ENCODE peak calls at places on chromosomes 3 and 15, in nine cellular contexts. R is cardiac fibroblast, A is fibroblast of the aortic adventitia, N is lower lobe of right lung, M is lung, X is AG04449, B is HFFc6, L is prostate gland, Z is HL-60. K is an unnamed sample.

GRCh38 chr3:13416002-13416793 is 3.9 kb downstream of the NUP210 start:
- DNase-seq in R (no peak), A (no peak), N (no peak), M (no peak), X (no peak), B (no peak), L (no peak), Z (peak), K (no peak)

GRCh38 chr3:126847061-126847460 is 135.9 kb upstream of the PLXNA1 start:
- DNase-seq in R (no peak), A (no peak), N (no peak), M (no peak), X (no peak), B (no peak), L (no peak), Z (no peak), K (no peak)

GRCh38 chr3:46517016-46517770 is 19.4 kb downstream of the RTP3 start:
- DNase-seq in R (peak), A (peak), N (no peak), M (no peak), X (no peak), B (peak), L (no peak), Z (no peak), K (no peak)

GRCh38 chr15:49255966-49256759 is 86.1 kb downstream of the GALK2 start:
- DNase-seq in R (no peak), A (no peak), N (no peak), M (no peak), X (no peak), B (no peak), L (no peak), Z (no peak), K (peak)

GRCh38 chr3:78645628-78646310 is 1122.0 kb downstream of the ROBO1 start:
- DNase-seq in R (peak), A (peak), N (no peak), M (no peak), X (peak), B (peak), L (peak), Z (peak), K (peak)

GRCh38 chr15:99076555-99077308 is 28.1 kb upstream of the SYNM start:
- DNase-seq in R (peak), A (peak), N (no peak), M (peak), X (peak), B (peak), L (peak), Z (peak), K (peak)

GRCh38 chr15:101411085-101411484 is 78.4 kb downstream of the PCSK6 start:
- DNase-seq in R (no peak), A (no peak), N (no peak), M (no peak), X (no peak), B (no peak), L (peak), Z (no peak), K (no peak)

GRCh38 chr15:29680806-29681485 is 141.3 kb downstream of the TJP1 start:
- DNase-seq in R (no peak), A (no peak), N (no peak), M (no peak), X (no peak), B (no peak), L (no peak), Z (no peak), K (no peak)

GRCh38 chr3:197523551-197523950 is 32.2 kb downstream of the BDH1 start:
- DNase-seq in R (no peak), A (no peak), N (no peak), M (no peak), X (no peak), B (no peak), L (no peak), Z (no peak), K (no peak)

GRCh38 chr15:47206358-47206978 is 510.8 kb upstream of the SEMA6D start:
- DNase-seq in R (no peak), A (no peak), N (no peak), M (no peak), X (no peak), B (no peak), L (no peak), Z (no peak), K (no peak)

GRCh38 chr3:66469220-66469640 is 31.6 kb downstream of the LRIG1 start:
- DNase-seq in R (no peak), A (peak), N (no peak), M (no peak), X (no peak), B (peak), L (no peak), Z (no peak), K (no peak)

GRCh38 chr3:37456270-37456708 is 281.9 kb upstream of the LRRFIP2 start:
- DNase-seq in R (peak), A (peak), N (peak), M (peak), X (no peak), B (no peak), L (peak), Z (no peak), K (no peak)

GRCh38 chr3:15796771-15797599 is 794 bp downstream of the ANKRD28 start:
- DNase-seq in R (peak), A (peak), N (no peak), M (no peak), X (no peak), B (peak), L (no peak), Z (no peak), K (no peak)

GRCh38 chr3:151091685-151092352 is 6.4 kb downstream of the MED12L start:
- DNase-seq in R (no peak), A (peak), N (no peak), M (no peak), X (no peak), B (peak), L (no peak), Z (no peak), K (no peak)

GRCh38 chr3:5489536-5489935 is 302.0 kb downstream of the EDEM1 start:
- DNase-seq in R (no peak), A (no peak), N (no peak), M (no peak), X (no peak), B (no peak), L (no peak), Z (no peak), K (no peak)

GRCh38 chr3:161215186-161215585 is 5.9 kb upstream of the NMD3 start:
- DNase-seq in R (no peak), A (no peak), N (no peak), M (no peak), X (no peak), B (no peak), L (no peak), Z (no peak), K (no peak)

GRCh38 chr3:12875857-12876451 is 34.6 kb upstream of the RPL32 start:
- DNase-seq in R (peak), A (no peak), N (peak), M (no peak), X (no peak), B (peak), L (no peak), Z (no peak), K (no peak)

GRCh38 chr3:40267940-40268707 is 41.4 kb upstream of the EIF1B start:
- DNase-seq in R (no peak), A (peak), N (no peak), M (no peak), X (no peak), B (no peak), L (no peak), Z (no peak), K (no peak)

GRCh38 chr3:14142567-14143270 is 17.9 kb downstream of the TMEM43 start:
- DNase-seq in R (no peak), A (no peak), N (no peak), M (no peak), X (no peak), B (no peak), L (no peak), Z (no peak), K (no peak)

GRCh38 chr3:25861566-25861965 is 71.7 kb downstream of the OXSM start:
- DNase-seq in R (no peak), A (no peak), N (no peak), M (no peak), X (no peak), B (no peak), L (no peak), Z (no peak), K (no peak)

GRCh38 chr3:25863011-25863415 is 73.1 kb downstream of the OXSM start:
- DNase-seq in R (no peak), A (no peak), N (no peak), M (no peak), X (no peak), B (no peak), L (no peak), Z (no peak), K (no peak)

GRCh38 chr3:25863560-25863959 is 73.7 kb downstream of the OXSM start:
- DNase-seq in R (no peak), A (no peak), N (no peak), M (no peak), X (no peak), B (no peak), L (no peak), Z (no peak), K (no peak)
- TF ChIP-seq CTCF in R (peak), A (peak), N (no peak), M (no peak), X (no peak), B (peak), L (no peak), Z (no peak), K (peak)

GRCh38 chr3:43996379-43997301 is 245.0 kb upstream of the TOPAZ1 start:
- DNase-seq in R (peak), A (peak), N (peak), M (no peak), X (no peak), B (peak), L (no peak), Z (no peak), K (no peak)
- TF ChIP-seq CTCF in R (no peak), A (peak), N (peak), M (no peak), X (peak), B (peak), L (no peak), Z (no peak), K (peak)

GRCh38 chr3:23945903-23946751 is 1.0 kb downstream of the NR1D2 start:
- DNase-seq in R (peak), A (peak), N (peak), M (peak), X (no peak), B (peak), L (peak), Z (peak), K (peak)
- TF ChIP-seq CTCF in R (no peak), A (no peak), N (no peak), M (no peak), X (no peak), B (no peak), L (no peak), Z (no peak), K (no peak)

GRCh38 chr3:155978324-155978723 is 107.9 kb downstream of the GMPS start:
- DNase-seq in R (no peak), A (no peak), N (no peak), M (no peak), X (no peak), B (no peak), L (no peak), Z (no peak), K (no peak)
- TF ChIP-seq CTCF in R (peak), A (peak), N (no peak), M (no peak), X (peak), B (peak), L (no peak), Z (no peak), K (peak)

DNA sequence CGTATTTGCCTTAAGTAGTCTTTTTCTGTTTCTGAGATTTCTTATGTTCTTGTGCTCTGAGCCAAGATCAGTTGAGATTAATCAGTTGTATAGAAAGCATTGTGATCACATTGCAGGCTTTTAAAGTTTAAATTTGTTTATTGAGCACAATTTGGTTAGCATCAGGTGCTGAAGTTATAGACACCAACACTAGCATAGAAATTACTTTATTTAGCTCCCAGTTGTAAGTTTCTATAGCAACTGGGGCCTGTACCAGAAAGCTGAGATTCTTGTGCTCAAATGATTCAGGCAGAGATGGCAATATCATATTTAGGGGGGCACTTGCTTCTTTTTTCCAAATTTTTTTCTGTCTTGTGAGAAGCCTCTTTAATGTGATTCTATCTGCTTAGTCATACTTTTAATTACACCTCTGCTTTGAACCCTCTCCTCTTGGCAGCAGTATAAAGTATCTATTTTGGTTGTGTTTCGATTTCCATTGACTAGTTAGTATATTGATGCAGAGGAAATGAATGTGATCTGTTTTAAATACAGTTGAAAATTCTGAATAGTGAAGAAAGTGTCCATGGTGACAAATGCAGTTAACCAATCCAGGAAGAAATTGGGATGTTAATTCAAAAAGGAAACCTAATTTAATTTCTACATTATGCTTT is 241.7 kb upstream of the GBE1 start:
- DNase-seq in R (no peak), A (no peak), N (no peak), M (no peak), X (no peak), B (no peak), L (no peak), Z (no peak), K (no peak)
- TF ChIP-seq CTCF in R (no peak), A (no peak), N (no peak), M (no peak), X (no peak), B (no peak), L (no peak), Z (no peak), K (no peak)

DNA sequence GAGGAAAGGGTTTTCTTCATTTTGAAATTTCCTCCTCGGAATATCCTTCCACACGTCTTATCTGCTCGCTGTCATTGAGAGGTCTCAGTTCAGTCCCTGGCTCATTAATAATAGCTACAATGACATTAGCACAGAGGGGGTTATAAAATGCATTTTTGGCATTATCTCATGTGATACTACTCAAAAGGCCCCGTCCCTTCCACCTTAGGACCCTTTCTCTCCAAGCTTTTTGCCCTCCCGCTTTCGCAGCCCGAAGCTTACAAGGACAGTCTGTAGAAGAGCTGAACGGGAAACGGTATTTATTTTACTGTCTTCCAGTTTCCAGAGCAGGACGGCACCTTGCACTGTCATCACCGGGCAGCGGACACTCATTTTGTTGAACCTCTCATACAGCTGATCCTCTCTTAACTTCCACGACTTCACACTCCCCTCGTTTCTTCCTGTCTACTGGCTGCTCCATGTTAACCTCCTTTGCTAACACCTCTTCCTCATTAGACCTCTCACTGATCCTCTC is 5.6 kb upstream of the PLEKHO2 start:
- DNase-seq in R (no peak), A (no peak), N (no peak), M (no peak), X (no peak), B (no peak), L (no peak), Z (no peak), K (no peak)
- TF ChIP-seq CTCF in R (no peak), A (no peak), N (peak), M (no peak), X (no peak), B (peak), L (no peak), Z (no peak), K (no peak)

GRCh38 chr15:51621917-51622268 is 678 bp downstream of the DMXL2 start:
- DNase-seq in R (peak), A (peak), N (peak), M (peak), X (no peak), B (peak), L (peak), Z (no peak), K (no peak)
- TF ChIP-seq CTCF in R (peak), A (peak), N (no peak), M (no peak), X (peak), B (peak), L (no peak), Z (no peak), K (peak)

GRCh38 chr15:58517252-58517681 is 85.5 kb downstream of the LIPC start:
- DNase-seq in R (no peak), A (no peak), N (no peak), M (no peak), X (no peak), B (no peak), L (no peak), Z (no peak), K (no peak)
- TF ChIP-seq CTCF in R (no peak), A (no peak), N (no peak), M (no peak), X (no peak), B (no peak), L (no peak), Z (no peak), K (no peak)